ENCODE peak calls at places on chromosomes 12 and 14, in five cellular contexts. G is gastrocnemius medialis, D is foreskin keratinocyte, A is hepatocyte, X is right lobe of liver. P is an unnamed sample.

GRCh38 chr12:56590237-56590830 is 39.8 kb downstream of the BAZ2A start:
- DNase-seq in G (no peak), D (no peak), A (peak), X (no peak), P (no peak)

GRCh38 chr12:111024205-111024794 is 103.9 kb upstream of the MYL2 start:
- DNase-seq in A (peak), D (peak), G (peak), X (peak), P (peak)

GRCh38 chr14:36423430-36423829 is 96.6 kb downstream of the NKX2-1 start:
- DNase-seq in X (no peak), G (no peak), D (no peak), A (no peak), P (no peak)

GRCh38 chr14:69928111-69928523 is 48.9 kb downstream of the SMOC1 start:
- DNase-seq in X (no peak), G (no peak), A (peak), D (peak), P (no peak)

GRCh38 chr12:5262450-5262849 is 169.5 kb upstream of the NTF3 start:
- DNase-seq in G (no peak), A (no peak), X (no peak), D (no peak), P (no peak)

GRCh38 chr14:71231521-71232393 is 324.5 kb downstream of the PCNX1 start:
- DNase-seq in X (no peak), D (no peak), G (no peak), A (no peak), P (no peak)

GRCh38 chr12:130435331-130435730 is 97.6 kb downstream of the PIWIL1 start:
- DNase-seq in G (no peak), X (no peak), D (no peak), A (no peak), P (no peak)

GRCh38 chr14:28709571-28710305 is 56.8 kb upstream of the FOXG1 start:
- DNase-seq in D (no peak), G (no peak), A (no peak), X (no peak), P (no peak)

GRCh38 chr12:67747869-67748760 is 99.6 kb downstream of the DYRK2 start:
- DNase-seq in X (peak), D (peak), G (peak), A (peak), P (no peak)

GRCh38 chr14:76772300-76773187 is 11.3 kb downstream of the VASH1 start:
- DNase-seq in X (peak), D (no peak), G (no peak), A (peak), P (no peak)

GRCh38 chr14:81400202-81400678 is at the start of gene STON2:
- DNase-seq in A (no peak), X (peak), G (peak), D (peak), P (peak)
- H3K27ac ChIP-seq in A (peak), X (no peak), G (peak), D (peak), P (peak)

GRCh38 chr14:47442206-47442605 is 233.2 kb downstream of the MDGA2 start:
- DNase-seq in D (peak), G (no peak), X (peak), A (peak), P (peak)
- TF ChIP-seq CTCF in D (peak), G (no peak), X (peak), A (peak), P (no peak)

GRCh38 chr14:92160619-92161018 is 38.9 kb downstream of the CPSF2 start:
- DNase-seq in A (no peak), G (no peak), D (peak), X (no peak), P (peak)
- H3K27ac ChIP-seq in A (no peak), G (no peak), D (no peak), X (no peak), P (no peak)

DNA sequence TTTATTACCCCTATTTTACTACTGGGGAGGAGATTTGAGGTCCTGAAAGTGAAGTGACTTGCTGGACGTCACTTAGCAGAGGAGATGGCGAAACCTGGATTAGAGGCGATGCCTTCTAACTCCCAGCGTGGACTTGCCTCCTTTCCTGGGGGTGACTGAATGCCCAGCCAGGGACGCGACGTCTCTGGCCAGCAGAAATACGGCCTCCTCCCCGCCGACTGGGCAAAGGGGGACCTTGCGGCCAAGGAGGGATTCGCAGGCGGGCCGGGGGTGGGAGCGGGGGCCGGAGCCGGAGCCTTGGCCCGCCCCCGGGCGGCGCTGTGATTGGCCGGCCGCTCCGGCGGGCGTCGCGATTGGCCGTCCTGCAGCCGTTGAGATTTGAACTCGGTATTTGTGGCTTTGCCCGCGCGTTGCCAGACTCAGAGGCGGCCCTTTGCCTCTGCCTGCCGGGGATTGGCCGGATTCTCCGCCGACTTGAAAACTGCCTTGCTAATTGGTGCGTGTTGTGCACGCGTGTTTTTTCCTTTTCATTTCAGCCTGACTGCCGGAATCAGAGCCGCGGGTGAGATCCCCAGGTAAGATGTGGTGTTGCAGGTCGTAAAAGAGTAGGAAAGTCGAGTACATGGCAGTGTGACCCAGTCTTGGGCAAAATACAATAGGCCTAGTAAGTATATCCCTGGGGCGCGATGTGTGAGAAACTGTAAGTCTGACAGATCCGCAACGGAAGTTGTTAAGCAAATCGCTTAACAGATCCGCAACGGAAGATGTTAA is at the start of gene NCAPD2:
- DNase-seq in G (peak), X (peak), D (peak), A (peak), P (peak)
- TF ChIP-seq CTCF in G (peak), X (peak), D (peak), A (no peak), P (no peak)

GRCh38 chr14:23442721-23443356 is 7.4 kb upstream of the MYH7 start:
- DNase-seq in A (no peak), G (no peak), D (no peak), X (no peak), P (no peak)
- H3K27ac ChIP-seq in A (no peak), G (peak), D (no peak), X (no peak), P (no peak)

GRCh38 chr14:54565236-54566151 is 1.4 kb upstream of the SAMD4A start:
- DNase-seq in X (peak), D (peak), G (peak), A (peak), P (peak)
- TF ChIP-seq CTCF in X (no peak), D (peak), G (peak), A (peak), P (no peak)

GRCh38 chr12:108815369-108815768 is 42.0 kb downstream of the SSH1 start:
- DNase-seq in A (no peak), G (no peak), X (no peak), D (no peak), P (no peak)
- H3K27ac ChIP-seq in A (no peak), G (peak), X (no peak), D (peak), P (peak)

DNA sequence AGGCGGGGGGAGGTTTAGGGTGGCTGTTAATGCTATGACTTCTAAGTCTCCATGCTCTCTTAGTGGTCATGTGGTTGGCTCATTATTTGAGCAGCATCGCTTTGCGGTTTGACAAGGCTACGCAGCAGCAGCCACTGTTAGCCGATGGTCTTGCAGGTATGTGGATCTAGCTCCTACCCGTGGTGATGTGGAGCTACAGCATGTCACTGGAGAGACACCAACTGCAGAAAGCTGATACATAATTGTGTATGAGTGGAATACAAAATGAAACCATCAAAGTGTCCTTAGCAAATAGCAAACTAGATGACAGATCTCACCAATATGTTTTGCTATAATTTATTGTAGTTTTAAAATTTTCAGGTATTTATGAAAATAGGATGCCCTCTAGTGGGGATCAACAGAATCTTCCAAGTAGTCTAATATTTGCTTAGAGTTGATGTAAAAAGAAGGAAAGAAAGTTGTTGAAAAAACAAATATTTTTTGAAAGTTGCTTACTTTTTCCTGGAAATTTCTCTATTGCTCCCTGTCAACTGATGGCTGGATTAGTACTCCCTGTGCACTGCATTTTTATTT is 94.9 kb downstream of the NAV3 start:
- DNase-seq in G (peak), A (peak), X (peak), D (peak), P (peak)
- TF ChIP-seq CTCF in G (peak), A (peak), X (peak), D (peak), P (peak)

GRCh38 chr12:79692249-79692619 is 1.5 kb upstream of the PAWR start:
- DNase-seq in D (no peak), A (no peak), X (no peak), G (no peak), P (no peak)

GRCh38 chr12:79689477-79690155 is 1.1 kb downstream of the PAWR start:
- DNase-seq in A (peak), D (peak), G (no peak), X (peak), P (no peak)

GRCh38 chr12:79690156-79690605 is 583 bp downstream of the PAWR start:
- DNase-seq in D (no peak), G (no peak), X (peak), A (no peak), P (no peak)

GRCh38 chr12:79691299-79692248 is 810 bp upstream of the PAWR start:
- DNase-seq in X (no peak), D (peak), G (no peak), A (peak), P (peak)

DNA sequence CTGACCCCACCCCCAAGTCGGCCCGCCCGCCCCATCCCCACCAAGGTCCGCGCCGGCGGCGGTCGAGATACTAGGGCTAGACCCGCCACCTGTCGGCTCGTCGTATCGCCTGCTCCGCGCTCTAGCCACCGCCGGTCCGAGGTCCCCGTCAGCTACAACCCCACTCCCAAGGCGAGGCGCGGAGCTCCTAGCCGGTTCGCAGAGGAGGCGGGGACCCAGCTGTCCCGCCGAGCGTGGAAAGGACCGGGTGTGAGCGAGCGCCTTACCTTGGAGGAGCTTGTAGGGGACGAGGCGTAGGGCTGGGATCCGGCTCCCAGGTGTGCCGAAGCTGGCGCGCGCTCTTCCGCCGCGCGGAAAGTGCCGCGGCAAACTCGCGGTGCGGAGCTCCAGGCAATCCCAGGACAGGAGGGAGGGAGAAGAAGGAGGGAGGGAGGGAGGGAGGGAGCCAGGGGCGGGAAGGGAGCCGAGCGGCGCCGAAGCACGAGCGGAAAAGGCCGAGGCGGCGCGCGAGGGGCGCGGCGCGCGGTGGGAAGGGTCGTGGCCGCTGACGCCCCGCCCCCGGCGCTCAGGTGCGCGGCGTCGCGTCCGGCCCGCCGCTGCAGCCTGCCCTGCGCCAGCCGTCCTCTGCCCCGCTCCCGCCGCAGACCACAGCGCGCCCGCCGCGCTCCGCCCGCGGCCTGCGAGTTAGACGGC is at the start of gene PAWR:
- DNase-seq in G (no peak), D (peak), A (peak), X (peak), P (peak)
- H3K27ac ChIP-seq in G (peak), D (peak), A (peak), X (peak), P (peak)